ENCODE peak calls at places on chromosome X, in five cellular contexts. H is RWPE1, V is neural progenitor cell, B is AG09309, M is HepG2. Y is an unnamed sample.

GRCh38 chrX:74419861-74420193 is 1.5 kb upstream of the SLC16A2 start:
- DNase-seq in H (peak), V (peak), B (no peak), M (no peak), Y (no peak)

GRCh38 chrX:139738581-139738980 is 30.6 kb upstream of the MCF2 start:
- DNase-seq in H (no peak), V (no peak), B (no peak), M (no peak), Y (peak)

GRCh38 chrX:16869393-16870094 is 618 bp downstream of the RBBP7 start:
- DNase-seq in H (peak), V (peak), B (no peak), M (no peak), Y (peak)

GRCh38 chrX:11757397-11757728 is 674 bp upstream of the MSL3 start:
- DNase-seq in H (no peak), V (no peak), B (no peak), M (no peak), Y (no peak)

GRCh38 chrX:151974336-151975227 is at the start of gene GABRE:
- DNase-seq in H (peak), V (peak), B (no peak), M (no peak), Y (no peak)

GRCh38 chrX:12865359-12865758 is 1.5 kb upstream of the TLR7 start:
- DNase-seq in H (no peak), V (no peak), B (no peak), M (no peak), Y (no peak)

GRCh38 chrX:19670321-19670750 is 155.0 kb upstream of the MAP3K15 start:
- DNase-seq in H (no peak), V (no peak), B (no peak), M (peak), Y (no peak)

GRCh38 chrX:12113321-12113720 is 25.0 kb upstream of the FRMPD4 start:
- DNase-seq in H (no peak), V (no peak), B (no peak), M (no peak), Y (no peak)

GRCh38 chrX:153793291-153793690 is 884 bp downstream of the IDH3G start:
- DNase-seq in H (no peak), V (no peak), B (no peak), M (no peak), Y (no peak)

GRCh38 chrX:79270401-79270800 is 96.7 kb downstream of the ITM2A start:
- DNase-seq in H (no peak), V (peak), B (no peak), M (no peak), Y (peak)

GRCh38 chrX:153351981-153352380 is 18.0 kb downstream of the ZNF275 start:
- DNase-seq in H (no peak), V (no peak), B (no peak), M (no peak), Y (no peak)

GRCh38 chrX:12956704-12957541 is 18.0 kb upstream of the TMSB4X start:
- DNase-seq in H (peak), V (no peak), B (no peak), M (no peak), Y (peak)

GRCh38 chrX:124501566-124501965 is 155.2 kb downstream of the SH2D1A start:
- DNase-seq in H (no peak), V (no peak), B (no peak), M (no peak), Y (no peak)

GRCh38 chrX:45851434-45851991 is 650.8 kb upstream of the DIPK2B start:
- DNase-seq in H (peak), V (peak), B (no peak), M (no peak), Y (peak)

GRCh38 chrX:154529206-154529612 is 13.2 kb upstream of the FAM3A start:
- DNase-seq in H (no peak), V (no peak), B (no peak), M (peak), Y (no peak)

GRCh38 chrX:136652822-136653723 is 5.1 kb downstream of the CD40LG start:
- DNase-seq in H (no peak), V (no peak), B (no peak), M (no peak), Y (no peak)

GRCh38 chrX:130575831-130576404 is 174.1 kb downstream of the RBMX2 start:
- DNase-seq in H (peak), V (peak), B (peak), M (peak), Y (peak)

GRCh38 chrX:77493677-77494553 is 46.7 kb downstream of the FGF16 start:
- DNase-seq in H (no peak), V (peak), B (peak), M (peak), Y (peak)

GRCh38 chrX:140157611-140158010 is 192.3 kb upstream of the CXorf66 start:
- DNase-seq in H (no peak), V (peak), B (no peak), M (no peak), Y (no peak)

GRCh38 chrX:8913665-8914409 is 112.7 kb upstream of the FAM9A start:
- DNase-seq in H (no peak), V (no peak), B (peak), M (no peak), Y (no peak)

GRCh38 chrX:15946783-15947550 is 92.4 kb upstream of the AP1S2 start:
- DNase-seq in H (peak), V (no peak), B (peak), M (no peak), Y (peak)

GRCh38 chrX:107773906-107774435 is 1.6 kb downstream of the TSC22D3 start:
- DNase-seq in H (no peak), V (no peak), B (no peak), M (no peak), Y (no peak)

GRCh38 chrX:140525448-140525847 is 20.6 kb upstream of the SOX3 start:
- DNase-seq in H (no peak), V (no peak), B (no peak), M (no peak), Y (no peak)

GRCh38 chrX:135931644-135932487 is 38.4 kb downstream of the SAGE1 start:
- DNase-seq in H (peak), V (peak), B (peak), M (peak), Y (peak)

GRCh38 chrX:20686256-20686655 is 419.5 kb upstream of the RPS6KA3 start:
- DNase-seq in H (no peak), V (peak), B (no peak), M (no peak), Y (no peak)

GRCh38 chrX:47063179-47063578 is 15.1 kb upstream of the RGN start:
- DNase-seq in H (no peak), V (no peak), B (no peak), M (peak), Y (no peak)

GRCh38 chrX:152642931-152643525 is 5.3 kb downstream of the GABRQ start:
- DNase-seq in H (no peak), V (no peak), B (no peak), M (no peak), Y (no peak)

GRCh38 chrX:17553451-17553850 is 178.5 kb downstream of the NHS start:
- DNase-seq in H (peak), V (no peak), B (no peak), M (no peak), Y (no peak)

GRCh38 chrX:87409113-87409841 is 108.3 kb upstream of the KLHL4 start:
- DNase-seq in H (peak), V (no peak), B (no peak), M (peak), Y (no peak)

GRCh38 chrX:26138043-26138442 is at the start of gene MAGEB18:
- DNase-seq in H (no peak), V (no peak), B (no peak), M (no peak), Y (no peak)

GRCh38 chrX:39201305-39201990 is 400.2 kb downstream of the MID1IP1 start:
- DNase-seq in H (peak), V (no peak), B (no peak), M (no peak), Y (no peak)

GRCh38 chrX:139936259-139936658 is 3.4 kb upstream of the ATP11C start:
- DNase-seq in H (no peak), V (no peak), B (no peak), M (no peak), Y (no peak)

GRCh38 chrX:18668059-18668458 is 3.8 kb downstream of the RS1 start:
- DNase-seq in H (no peak), V (no peak), B (no peak), M (no peak), Y (no peak)

GRCh38 chrX:152637649-152638442 is at the start of gene GABRQ:
- DNase-seq in H (peak), V (peak), B (no peak), M (no peak), Y (peak)

GRCh38 chrX:140273921-140274320 is 230.9 kb downstream of the SOX3 start:
- DNase-seq in H (no peak), V (no peak), B (no peak), M (no peak), Y (no peak)

GRCh38 chrX:44036336-44036735 is 63.1 kb upstream of the NDP start:
- DNase-seq in H (no peak), V (no peak), B (no peak), M (no peak), Y (peak)

GRCh38 chrX:140514554-140514953 is 9.7 kb upstream of the SOX3 start:
- DNase-seq in H (no peak), V (no peak), B (no peak), M (no peak), Y (no peak)

GRCh38 chrX:42143866-42144592 is 220.7 kb upstream of the CASK start:
- DNase-seq in H (no peak), V (no peak), B (no peak), M (no peak), Y (no peak)

GRCh38 chrX:124127496-124127895 is 166.0 kb downstream of the STAG2 start:
- DNase-seq in H (no peak), V (no peak), B (no peak), M (no peak), Y (no peak)

GRCh38 chrX:151687635-151688034 is 7.6 kb upstream of the PRRG3 start:
- DNase-seq in H (no peak), V (no peak), B (no peak), M (no peak), Y (no peak)

GRCh38 chrX:1246816-1247215 is 21.8 kb upstream of the CSF2RA start:
- DNase-seq in H (peak), V (peak), B (no peak), M (peak), Y (peak)

GRCh38 chrX:1242901-1243402 is 25.7 kb upstream of the CSF2RA start:
- DNase-seq in H (peak), V (no peak), B (no peak), M (no peak), Y (no peak)

GRCh38 chrX:1239681-1240142 is 27.3 kb upstream of the CRLF2 start:
- DNase-seq in H (no peak), V (no peak), B (no peak), M (no peak), Y (no peak)

GRCh38 chrX:1248381-1249061 is 20.1 kb upstream of the CSF2RA start:
- DNase-seq in H (peak), V (peak), B (no peak), M (peak), Y (peak)

DNA sequence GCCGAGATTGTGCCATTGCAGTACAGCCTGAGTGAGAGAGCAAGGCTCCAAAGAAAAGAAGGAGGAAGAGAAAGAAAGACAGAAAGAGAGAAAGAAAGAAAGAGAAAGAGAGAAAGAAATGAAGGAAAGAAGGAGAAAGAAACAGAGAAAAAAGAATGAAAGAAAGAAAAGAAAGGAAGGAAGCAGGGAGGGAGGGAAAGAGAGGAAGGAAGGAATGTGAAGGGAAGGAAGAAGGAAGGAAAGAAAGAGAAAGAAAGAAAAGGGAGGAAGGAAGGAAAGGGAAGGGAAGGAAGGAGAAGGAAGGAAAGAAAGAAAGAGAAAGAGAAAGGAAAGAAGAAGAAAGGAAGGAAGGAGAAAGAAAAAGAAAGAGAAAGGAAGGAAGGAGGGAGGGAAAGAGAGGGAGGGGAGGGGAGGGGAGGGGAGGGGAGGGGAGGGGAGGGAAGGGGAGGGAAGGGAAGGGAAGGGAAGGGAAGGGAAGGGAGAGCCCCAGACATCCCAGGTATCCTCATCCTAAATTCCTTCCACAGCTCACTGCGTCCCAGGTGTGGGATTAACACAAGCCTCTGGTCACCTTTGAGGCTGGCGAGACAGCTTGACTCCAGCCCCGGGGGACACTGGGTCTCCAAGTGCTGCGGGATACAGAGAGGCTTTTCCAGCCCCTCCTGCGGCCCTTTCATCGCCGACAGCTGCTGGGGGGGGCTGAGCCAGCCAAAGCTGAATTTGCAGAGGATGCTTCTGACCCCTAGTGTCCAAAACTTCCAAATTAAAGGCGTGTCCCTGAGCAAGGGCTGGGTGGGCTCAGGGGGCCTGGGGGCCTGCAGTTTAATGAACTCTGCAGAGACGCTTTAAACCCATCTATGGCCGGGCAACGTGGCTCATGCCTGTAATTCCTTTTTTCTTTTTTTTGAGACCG is 24.2 kb upstream of the CSF2RA start:
- DNase-seq in H (no peak), V (peak), B (no peak), M (no peak), Y (peak)
- TF ChIP-seq CTCF in H (no peak), V (peak), B (peak), M (no peak), Y (peak)

DNA sequence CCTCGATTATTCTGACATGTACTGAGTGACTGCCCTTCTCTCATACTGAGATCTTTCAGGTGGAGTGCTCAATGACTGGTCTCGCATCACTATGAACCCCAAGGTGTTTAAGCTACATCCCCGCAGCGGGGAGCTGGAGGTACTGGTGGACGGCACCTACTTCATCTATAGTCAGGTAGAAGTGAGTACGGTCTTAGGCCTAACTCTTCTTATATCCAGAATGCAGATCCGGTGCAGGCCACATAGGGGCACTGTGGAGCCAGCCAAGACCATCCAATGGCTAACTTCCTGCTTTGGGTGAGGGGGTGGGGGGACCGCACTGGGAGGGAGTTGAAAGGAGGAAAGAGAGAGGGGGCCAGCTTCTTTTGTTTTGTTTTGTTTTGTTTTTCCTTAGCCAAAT is 16.4 kb downstream of the AWAT2 start:
- DNase-seq in H (no peak), V (peak), B (no peak), M (peak), Y (peak)
- TF ChIP-seq CTCF in H (peak), V (peak), B (peak), M (peak), Y (peak)

GRCh38 chrX:40470830-40471429 is 109.8 kb upstream of the ATP6AP2 start:
- DNase-seq in H (peak), V (no peak), B (no peak), M (no peak), Y (peak)

GRCh38 chrX:40473460-40474204 is 107.1 kb upstream of the ATP6AP2 start:
- DNase-seq in H (no peak), V (no peak), B (no peak), M (no peak), Y (no peak)

GRCh38 chrX:40469316-40469715 is 111.5 kb upstream of the ATP6AP2 start:
- DNase-seq in H (no peak), V (no peak), B (no peak), M (no peak), Y (no peak)

GRCh38 chrX:40474205-40474626 is 106.6 kb upstream of the ATP6AP2 start:
- DNase-seq in H (peak), V (peak), B (no peak), M (peak), Y (peak)

GRCh38 chrX:40471965-40472648 is 108.7 kb upstream of the ATP6AP2 start:
- DNase-seq in H (peak), V (peak), B (peak), M (peak), Y (peak)
- TF ChIP-seq CTCF in H (peak), V (no peak), B (no peak), M (peak), Y (no peak)

DNA sequence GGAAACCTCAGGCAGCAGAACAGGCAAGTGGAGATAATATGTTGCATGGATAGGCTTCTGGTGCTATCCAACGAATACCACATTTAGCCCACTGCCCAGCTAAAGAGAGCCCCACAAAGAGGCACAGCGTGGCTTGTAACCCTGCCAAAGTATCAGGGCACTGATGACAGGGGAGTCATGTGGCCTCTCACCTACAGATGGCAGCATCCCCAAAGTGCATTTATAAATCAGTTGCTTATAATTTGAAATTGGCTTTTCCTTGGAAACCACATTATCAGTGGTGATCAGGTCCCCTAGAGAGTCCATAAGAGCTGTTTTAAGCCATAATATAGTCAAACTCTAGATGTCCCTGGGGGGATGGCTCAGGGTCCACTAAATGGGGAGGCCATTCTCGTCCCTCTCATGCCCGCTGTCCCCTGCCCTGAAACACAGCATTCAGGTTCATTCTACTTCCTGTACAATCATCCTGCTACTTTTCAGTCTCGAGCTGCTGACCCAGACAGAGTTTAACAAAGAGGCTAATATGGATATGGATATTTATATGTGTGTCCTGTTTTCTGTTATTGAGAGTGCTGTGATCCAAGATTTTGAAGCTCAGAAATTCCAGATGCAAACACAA is 28.6 kb downstream of the SRPX start:
- DNase-seq in H (peak), V (peak), B (no peak), M (no peak), Y (peak)
- TF ChIP-seq CTCF in H (peak), V (peak), B (peak), M (peak), Y (peak)

GRCh38 chrX:134020910-134021309 is 35.5 kb upstream of the GPC3 start:
- DNase-seq in H (no peak), V (no peak), B (no peak), M (peak), Y (no peak)
- TF ChIP-seq CTCF in H (no peak), V (peak), B (no peak), M (peak), Y (no peak)

DNA sequence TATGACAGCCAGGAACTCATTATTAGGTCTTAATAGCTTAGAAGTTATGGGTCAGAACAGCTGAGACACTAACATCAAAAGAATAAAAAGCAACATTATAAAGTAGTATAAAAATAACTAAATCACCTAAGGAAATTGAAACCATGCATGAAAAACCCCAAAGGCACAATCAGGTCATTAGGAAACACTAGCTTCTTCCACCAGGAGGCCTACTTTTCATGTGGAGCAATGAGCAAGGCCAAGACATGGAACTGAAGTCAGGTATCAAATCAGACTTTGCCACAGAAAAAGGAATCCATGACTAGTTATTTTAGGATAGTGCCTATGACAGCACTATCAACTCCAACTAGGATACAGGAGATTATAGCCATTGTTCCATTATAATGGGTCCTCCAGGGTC is 7.9 kb downstream of the HUWE1 start:
- DNase-seq in H (no peak), V (peak), B (no peak), M (no peak), Y (peak)
- TF ChIP-seq CTCF in H (no peak), V (peak), B (no peak), M (no peak), Y (peak)

GRCh38 chrX:150446151-150446550 is 83.0 kb downstream of the MAMLD1 start:
- DNase-seq in H (no peak), V (peak), B (no peak), M (no peak), Y (peak)

GRCh38 chrX:150450519-150451177 is 87.5 kb downstream of the MAMLD1 start:
- DNase-seq in H (no peak), V (no peak), B (no peak), M (no peak), Y (peak)

GRCh38 chrX:150451953-150452352 is 88.8 kb downstream of the MAMLD1 start:
- DNase-seq in H (no peak), V (no peak), B (no peak), M (no peak), Y (no peak)

GRCh38 chrX:150446995-150447394 is 83.9 kb downstream of the MAMLD1 start:
- DNase-seq in H (no peak), V (no peak), B (no peak), M (no peak), Y (peak)

DNA sequence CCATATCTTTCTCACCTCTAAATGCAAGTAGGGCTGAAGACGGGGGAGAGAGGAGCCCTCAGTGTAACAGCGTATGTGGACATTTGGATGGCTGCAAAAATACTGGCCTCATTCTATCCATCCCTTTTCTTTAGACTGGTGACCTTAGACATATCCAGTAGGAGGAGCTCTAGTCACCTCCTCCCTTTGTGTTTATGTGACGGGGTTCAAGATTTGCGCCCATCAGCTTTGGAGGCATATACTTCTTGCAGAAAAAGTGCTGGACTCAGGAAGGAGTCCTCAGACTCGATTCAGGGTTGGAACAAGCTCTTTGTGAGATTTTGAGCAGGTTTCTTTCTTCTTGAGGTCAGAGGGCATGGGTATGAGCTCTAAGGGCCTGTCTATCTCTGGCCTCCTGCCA is 86.2 kb downstream of the MAMLD1 start:
- DNase-seq in H (no peak), V (no peak), B (no peak), M (no peak), Y (no peak)
- TF ChIP-seq CTCF in H (no peak), V (peak), B (no peak), M (peak), Y (peak)